ENCODE peak calls at places on chromosomes 16 and 17, in five cellular contexts. J is H9, S is IMR-90, P is neuronal stem cell, Z is H1. U is an unnamed sample.

GRCh38 chr16:78816499-78817441 is 717.3 kb downstream of the WWOX start:
- DNase-seq in P (no peak), J (no peak), Z (no peak), S (no peak), U (no peak)

GRCh38 chr17:81927653-81928496 is at the start of gene MAFG:
- DNase-seq in Z (peak), S (peak), P (peak), J (peak), U (peak)

GRCh38 chr16:11094838-11095565 is 150.6 kb downstream of the CLEC16A start:
- DNase-seq in Z (no peak), S (no peak), J (no peak), P (no peak), U (no peak)

GRCh38 chr16:62832214-62832613 is 796.0 kb upstream of the CDH8 start:
- DNase-seq in S (no peak), Z (no peak), P (no peak), J (no peak), U (no peak)

GRCh38 chr17:78185981-78186688 is 717 bp downstream of the TK1 start:
- DNase-seq in Z (no peak), P (no peak), J (no peak), S (no peak), U (peak)

GRCh38 chr17:57284984-57285646 is 28.8 kb downstream of the MSI2 start:
- DNase-seq in P (peak), Z (no peak), S (no peak), J (no peak), U (peak)

GRCh38 chr16:86384263-86384649 is 126.1 kb upstream of the FOXF1 start:
- DNase-seq in J (no peak), Z (no peak), S (no peak), P (no peak), U (no peak)

GRCh38 chr16:12589676-12590075 is 214.0 kb downstream of the CPPED1 start:
- DNase-seq in Z (no peak), S (no peak), J (no peak), P (no peak), U (no peak)

GRCh38 chr17:75679706-75680201 is 12.6 kb downstream of the SAP30BP start:
- DNase-seq in S (no peak), P (no peak), J (no peak), Z (no peak), U (no peak)

GRCh38 chr16:89246383-89246902 is 28.9 kb downstream of the ZNF778 start:
- DNase-seq in J (no peak), P (no peak), S (no peak), Z (no peak), U (no peak)

GRCh38 chr17:55433029-55433628 is 11.5 kb upstream of the MMD start:
- DNase-seq in Z (no peak), P (no peak), J (no peak), S (peak), U (peak)

GRCh38 chr17:31019004-31019403 is 48.2 kb downstream of the RNF135 start:
- DNase-seq in S (no peak), Z (no peak), P (no peak), J (no peak), U (no peak)

GRCh38 chr16:55756963-55757362 is 75.9 kb downstream of the CES1 start:
- DNase-seq in Z (no peak), P (no peak), J (no peak), S (no peak), U (no peak)

GRCh38 chr17:35731239-35731931 is at the start of gene RASL10B:
- DNase-seq in P (peak), S (peak), Z (no peak), J (peak), U (peak)

GRCh38 chr17:41738077-41738800 is 3.8 kb upstream of the HAP1 start:
- DNase-seq in P (peak), Z (peak), S (peak), J (peak), U (peak)

GRCh38 chr16:51159296-51159695 is 8.2 kb upstream of the SALL1 start:
- DNase-seq in P (no peak), J (no peak), Z (no peak), S (no peak), U (no peak)

GRCh38 chr17:63930951-63931575 is 1.1 kb downstream of the CD79B start:
- DNase-seq in J (peak), P (no peak), Z (no peak), S (no peak), U (peak)

GRCh38 chr17:31364012-31364411 is 27.5 kb upstream of the RAB11FIP4 start:
- DNase-seq in J (no peak), P (no peak), Z (no peak), S (no peak), U (no peak)

GRCh38 chr17:18004901-18005305 is 32.2 kb downstream of the DRC3 start:
- DNase-seq in J (peak), S (no peak), Z (no peak), P (no peak), U (peak)

GRCh38 chr16:8831450-8832382 is 34.1 kb downstream of the PMM2 start:
- DNase-seq in Z (peak), S (no peak), J (peak), P (peak), U (peak)

GRCh38 chr17:59830846-59831486 is 61.8 kb downstream of the TUBD1 start:
- DNase-seq in S (no peak), P (no peak), Z (no peak), J (no peak), U (no peak)

GRCh38 chr16:69513180-69513966 is 52.4 kb upstream of the NFAT5 start:
- DNase-seq in P (no peak), S (peak), Z (no peak), J (no peak), U (peak)

GRCh38 chr16:30119428-30119827 is 3.6 kb downstream of the MAPK3 start:
- DNase-seq in P (no peak), Z (no peak), J (no peak), S (peak), U (no peak)

GRCh38 chr17:19296786-19297778 is 59.9 kb downstream of the EPN2 start:
- DNase-seq in P (no peak), S (no peak), Z (no peak), J (no peak), U (no peak)

GRCh38 chr16:58459344-58460218 is 40.4 kb upstream of the NDRG4 start:
- DNase-seq in S (peak), J (no peak), Z (no peak), P (no peak), U (no peak)

GRCh38 chr16:81511371-81511770 is 66.8 kb downstream of the CMIP start:
- DNase-seq in Z (no peak), J (no peak), S (peak), P (no peak), U (peak)

GRCh38 chr16:53291757-53292392 is 142.4 kb upstream of the RBL2 start:
- DNase-seq in P (no peak), Z (no peak), S (peak), J (no peak), U (no peak)

GRCh38 chr16:19660432-19660831 is 57.6 kb downstream of the KNOP1 start:
- DNase-seq in P (no peak), S (peak), J (no peak), Z (no peak), U (no peak)

GRCh38 chr17:74917430-74917829 is 5.6 kb downstream of the USH1G start:
- DNase-seq in J (no peak), P (no peak), Z (no peak), S (no peak), U (no peak)

GRCh38 chr17:16870253-16871245 is 101.4 kb downstream of the TNFRSF13B start:
- DNase-seq in S (no peak), P (no peak), J (peak), Z (no peak), U (no peak)

DNA sequence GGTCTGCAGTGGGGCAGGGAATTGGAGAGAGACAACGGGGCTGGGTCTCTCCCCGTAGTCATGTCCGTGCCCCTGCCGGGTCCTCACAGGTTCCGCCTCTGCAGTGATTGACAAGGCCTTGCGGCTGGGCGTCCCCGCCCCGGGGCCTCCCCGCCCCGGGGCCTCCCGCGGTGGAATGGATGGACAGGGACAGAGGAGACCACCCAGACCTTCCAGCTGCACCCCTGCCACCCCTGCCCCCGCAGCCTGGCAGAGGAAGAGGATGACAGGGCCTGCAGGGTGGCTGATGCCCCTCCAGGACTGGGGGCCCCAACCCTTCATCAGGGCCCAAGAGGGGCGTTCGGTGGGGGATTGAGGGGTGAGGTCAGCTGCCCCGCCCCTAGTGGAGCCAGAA is 216.4 kb upstream of the CIBAR2 start:
- DNase-seq in J (peak), Z (no peak), P (no peak), S (no peak), U (no peak)
- H2BK5ac ChIP-seq in J (no peak), Z (peak), P (peak), S (no peak), U (peak)

GRCh38 chr16:70682239-70683145 is 3.4 kb downstream of the MTSS2 start:
- DNase-seq in Z (no peak), J (no peak), S (no peak), P (no peak), U (peak)
- H2BK5ac ChIP-seq in Z (no peak), J (no peak), S (no peak), P (no peak), U (no peak)

GRCh38 chr16:24077292-24077691 is 178.8 kb upstream of the CACNG3 start:
- DNase-seq in J (no peak), P (no peak), S (no peak), Z (no peak), U (no peak)

GRCh38 chr16:24077989-24078388 is 178.1 kb upstream of the CACNG3 start:
- DNase-seq in Z (no peak), S (no peak), P (no peak), J (peak), U (no peak)

GRCh38 chr16:24075302-24075701 is 180.8 kb upstream of the CACNG3 start:
- DNase-seq in S (no peak), P (no peak), Z (no peak), J (peak), U (no peak)

GRCh38 chr16:24074574-24074973 is 181.6 kb upstream of the CACNG3 start:
- DNase-seq in J (peak), Z (no peak), P (no peak), S (no peak), U (no peak)

GRCh38 chr16:24075929-24076716 is 180.0 kb upstream of the CACNG3 start:
- DNase-seq in S (no peak), J (peak), P (no peak), Z (no peak), U (peak)
- H2BK5ac ChIP-seq in S (no peak), J (no peak), P (no peak), Z (no peak), U (no peak)

GRCh38 chr17:67245694-67246397 is 850 bp upstream of the HELZ start:
- DNase-seq in P (peak), J (peak), Z (no peak), S (no peak), U (peak)

GRCh38 chr17:67245073-67245693 is at the start of gene HELZ:
- DNase-seq in Z (no peak), P (peak), J (peak), S (peak), U (peak)

GRCh38 chr17:67243284-67243683 is 1.7 kb downstream of the HELZ start:
- DNase-seq in P (no peak), J (no peak), Z (no peak), S (no peak), U (no peak)

GRCh38 chr17:67246398-67246647 is 1.3 kb upstream of the HELZ start:
- DNase-seq in P (peak), Z (no peak), J (no peak), S (peak), U (no peak)

DNA sequence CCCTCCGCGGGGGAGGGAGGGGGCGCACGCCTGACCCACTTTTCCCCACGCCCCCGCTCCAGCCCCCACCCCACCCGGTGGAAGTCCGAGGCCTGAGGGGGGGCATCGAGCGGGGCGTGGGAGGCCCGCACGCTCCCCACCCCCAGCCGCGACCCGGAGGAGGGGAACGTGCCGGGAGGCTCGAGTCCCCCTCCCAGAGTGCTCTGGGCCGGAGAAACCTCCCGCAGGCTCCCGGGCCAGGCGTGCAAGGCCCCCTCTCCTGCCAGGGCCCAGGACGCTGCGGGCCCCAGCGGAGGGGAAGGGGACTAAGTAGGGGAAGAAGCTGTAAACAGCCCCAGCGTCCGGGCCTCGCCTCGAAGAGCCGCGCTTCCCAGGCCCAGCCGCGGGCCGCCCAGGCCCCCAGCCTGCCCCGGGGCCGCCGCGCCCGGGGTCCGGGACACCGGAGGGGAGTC is 349 bp downstream of the HELZ start:
- DNase-seq in P (no peak), Z (no peak), J (no peak), S (no peak), U (no peak)
- H2BK5ac ChIP-seq in P (peak), Z (no peak), J (no peak), S (peak), U (no peak)

GRCh38 chr16:10088380-10088793 is 93.8 kb downstream of the GRIN2A start:
- DNase-seq in P (no peak), J (no peak), Z (no peak), S (no peak), U (no peak)
- H2BK5ac ChIP-seq in P (no peak), J (no peak), Z (no peak), S (no peak), U (no peak)

DNA sequence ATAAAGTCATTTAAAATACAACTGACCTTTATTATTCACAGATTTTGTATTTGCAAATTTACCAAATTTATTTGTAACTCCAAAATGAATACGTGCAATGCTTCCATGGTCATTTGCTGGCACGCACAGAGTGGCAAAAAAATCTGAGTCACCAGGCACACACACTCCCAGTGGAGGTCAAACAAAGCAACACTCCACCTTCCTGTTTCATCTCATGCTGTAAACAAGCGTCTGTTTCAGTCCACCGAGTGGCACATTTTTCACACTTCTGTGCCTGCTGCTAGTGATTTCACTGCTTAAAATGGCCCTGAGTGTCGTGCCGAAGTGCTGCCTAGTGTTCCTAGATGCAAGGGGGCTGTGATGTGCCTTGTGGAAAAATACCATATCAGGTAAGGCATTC is 17.8 kb upstream of the ITGAE start:
- DNase-seq in J (no peak), P (no peak), S (no peak), Z (no peak), U (no peak)
- H2BK5ac ChIP-seq in J (no peak), P (no peak), S (no peak), Z (no peak), U (no peak)

GRCh38 chr17:44601574-44602372 is 44.5 kb downstream of the FZD2 start:
- DNase-seq in Z (no peak), P (no peak), J (no peak), S (peak), U (no peak)

GRCh38 chr17:44598329-44598728 is 41.0 kb downstream of the FZD2 start:
- DNase-seq in S (no peak), J (peak), P (no peak), Z (no peak), U (no peak)

GRCh38 chr17:44602390-44602789 is 45.1 kb downstream of the FZD2 start:
- DNase-seq in S (no peak), P (no peak), J (no peak), Z (no peak), U (no peak)

GRCh38 chr17:44598932-44599297 is 41.6 kb downstream of the FZD2 start:
- DNase-seq in P (no peak), J (no peak), Z (no peak), S (no peak), U (no peak)

DNA sequence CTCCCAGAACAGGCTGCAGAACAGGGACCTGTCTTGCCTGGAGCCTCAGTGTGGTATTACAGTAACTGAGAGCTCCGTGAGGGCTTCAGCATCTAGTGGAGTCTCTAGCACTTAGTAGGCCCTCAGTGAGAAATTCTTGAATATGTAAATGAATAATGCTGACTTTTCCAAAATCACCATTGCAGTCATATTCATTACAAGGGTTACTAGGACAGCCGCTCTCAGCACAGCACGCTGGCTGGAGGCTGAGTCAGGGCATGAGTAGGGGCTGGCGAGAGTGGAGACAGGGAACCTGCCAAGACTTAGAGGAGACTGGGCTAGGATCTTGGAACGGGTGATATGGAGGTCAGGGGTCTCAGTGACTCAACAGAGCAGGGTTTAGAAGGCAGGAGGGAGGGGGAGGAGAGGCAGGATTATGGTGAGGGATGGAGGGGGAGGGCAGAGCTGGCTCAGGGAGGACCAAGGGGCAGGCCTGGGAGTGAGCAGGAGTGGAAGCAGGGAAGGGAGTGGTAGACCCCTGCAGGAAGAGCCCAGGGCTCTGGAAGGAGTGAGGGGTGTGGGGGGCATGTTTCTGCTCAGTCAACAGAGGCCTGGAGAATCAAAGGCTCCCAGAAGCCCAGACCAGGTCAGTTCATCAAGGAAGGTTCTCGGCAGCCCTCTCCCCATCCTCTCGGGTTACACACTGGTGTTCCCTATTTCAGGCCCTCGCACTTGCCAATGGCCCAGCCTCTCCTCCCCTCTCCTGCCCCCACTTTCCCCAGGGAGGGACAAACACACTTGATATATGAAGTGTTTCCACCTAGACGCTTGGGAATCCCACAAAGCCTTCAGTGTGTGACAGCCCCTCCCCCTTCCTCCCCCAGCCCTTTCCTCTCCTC is 42.3 kb downstream of the FZD2 start:
- DNase-seq in Z (no peak), S (peak), P (peak), J (peak), U (peak)
- H2BK5ac ChIP-seq in Z (no peak), S (peak), P (peak), J (no peak), U (no peak)

DNA sequence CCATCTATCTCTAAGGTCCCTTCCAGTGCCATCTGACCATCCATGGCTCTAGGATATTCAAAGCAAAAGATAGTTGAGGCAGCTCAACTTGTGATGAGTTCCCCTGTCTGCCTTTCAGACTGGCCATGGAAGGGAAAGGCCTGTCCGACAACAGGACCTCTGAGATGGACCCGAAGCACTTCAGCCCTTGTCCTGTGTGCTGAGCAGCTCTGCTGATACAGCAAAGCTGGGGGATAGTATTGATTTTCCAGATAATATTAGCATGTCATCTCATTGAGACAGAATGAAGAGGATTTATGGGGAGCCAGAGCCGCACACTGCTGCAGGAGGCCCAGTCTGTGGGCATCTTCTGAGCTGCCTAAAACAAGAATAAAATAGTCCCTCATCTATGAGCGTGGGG is 96.7 kb upstream of the TBX2 start:
- DNase-seq in S (no peak), P (no peak), Z (no peak), J (no peak), U (no peak)
- H2BK5ac ChIP-seq in S (peak), P (no peak), Z (no peak), J (no peak), U (no peak)

U was measured in mesendoderm.